ENCODE peak calls at places on chromosomes 2 and 18, in seven cellular contexts. One of them, this sample, is unnamed.

GRCh38 chr2:133986076-133986837 is 267.6 kb upstream of the MGAT5 start:
- DNase-seq in GM23338: no peak
- DNase-seq in MM.1S: no peak
- DNase-seq in PC-9: no peak
- DNase-seq in GM23248: peak; percentile 36
- DNase-seq in hepatocyte: peak; percentile 35
- DNase-seq in HCT116: no peak
- DNase-seq in this sample: peak; percentile 30

GRCh38 chr2:46813046-46813445 is 102.6 kb downstream of the MCFD2 start:
- DNase-seq in GM23338: no peak
- DNase-seq in MM.1S: no peak
- DNase-seq in PC-9: no peak
- DNase-seq in GM23248: peak; percentile 46
- DNase-seq in hepatocyte: peak; percentile 24
- DNase-seq in HCT116: no peak
- DNase-seq in this sample: no peak

GRCh38 chr2:58571181-58571852 is 330.2 kb upstream of the FANCL start:
- DNase-seq in GM23338: peak; percentile 92
- DNase-seq in MM.1S: peak; percentile 61
- DNase-seq in PC-9: peak; percentile 46
- DNase-seq in GM23248: peak; percentile 85
- DNase-seq in hepatocyte: peak; percentile 83
- DNase-seq in HCT116: peak; percentile 77
- DNase-seq in this sample: peak; percentile 86

GRCh38 chr2:33014268-33014667 is 67.5 kb downstream of the LTBP1 start:
- DNase-seq in GM23338: no peak
- DNase-seq in MM.1S: no peak
- DNase-seq in PC-9: no peak
- DNase-seq in GM23248: no peak
- DNase-seq in hepatocyte: no peak
- DNase-seq in HCT116: no peak
- DNase-seq in this sample: no peak

GRCh38 chr2:217430916-217431576 is 571.2 kb upstream of the TNP1 start:
- DNase-seq in GM23338: no peak
- DNase-seq in MM.1S: no peak
- DNase-seq in PC-9: no peak
- DNase-seq in GM23248: peak; percentile 59
- DNase-seq in hepatocyte: no peak
- DNase-seq in HCT116: no peak
- DNase-seq in this sample: no peak

GRCh38 chr2:201420442-201421113 is 30.7 kb downstream of the TRAK2 start:
- DNase-seq in GM23338: no peak
- DNase-seq in MM.1S: no peak
- DNase-seq in PC-9: no peak
- DNase-seq in GM23248: peak; percentile 63
- DNase-seq in hepatocyte: no peak
- DNase-seq in HCT116: no peak
- DNase-seq in this sample: peak; percentile 25

GRCh38 chr2:20661028-20661980 is 5.6 kb upstream of the GDF7 start:
- DNase-seq in GM23338: peak; percentile 88
- DNase-seq in MM.1S: peak; percentile 70
- DNase-seq in PC-9: peak; percentile 82
- DNase-seq in GM23248: peak; percentile 88
- DNase-seq in hepatocyte: peak; percentile 78
- DNase-seq in HCT116: peak; percentile 69
- DNase-seq in this sample: peak; percentile 86

GRCh38 chr2:210502997-210503621 is 26.6 kb upstream of the LANCL1 start:
- DNase-seq in GM23338: peak; percentile 77
- DNase-seq in MM.1S: peak; percentile 27
- DNase-seq in PC-9: no peak
- DNase-seq in GM23248: peak; percentile 69
- DNase-seq in hepatocyte: peak; percentile 71
- DNase-seq in HCT116: peak; percentile 13
- DNase-seq in this sample: peak; percentile 72

GRCh38 chr18:13629841-13630747 is 96.3 kb downstream of the FAM210A start:
- DNase-seq in GM23338: peak; percentile 90
- DNase-seq in MM.1S: peak; percentile 61
- DNase-seq in PC-9: peak; percentile 37
- DNase-seq in GM23248: peak; percentile 75
- DNase-seq in hepatocyte: peak; percentile 82
- DNase-seq in HCT116: peak; percentile 48
- DNase-seq in this sample: peak; percentile 74

GRCh38 chr18:74492259-74492658 is 3.9 kb upstream of the CNDP2 start:
- DNase-seq in GM23338: no peak
- DNase-seq in MM.1S: no peak
- DNase-seq in PC-9: no peak
- DNase-seq in GM23248: no peak
- DNase-seq in hepatocyte: no peak
- DNase-seq in HCT116: no peak
- DNase-seq in this sample: no peak

GRCh38 chr2:25063876-25064660 is 22.2 kb downstream of the EFR3B start:
- DNase-seq in GM23338: no peak
- DNase-seq in MM.1S: no peak
- DNase-seq in PC-9: no peak
- DNase-seq in GM23248: peak; percentile 56
- DNase-seq in hepatocyte: no peak
- DNase-seq in HCT116: no peak
- DNase-seq in this sample: peak; percentile 29

GRCh38 chr2:227183657-227184367 is 19.4 kb downstream of the COL4A3 start:
- DNase-seq in GM23338: no peak
- DNase-seq in MM.1S: no peak
- DNase-seq in PC-9: no peak
- DNase-seq in GM23248: peak; percentile 4
- DNase-seq in hepatocyte: peak; percentile 23
- DNase-seq in HCT116: no peak
- DNase-seq in this sample: no peak

GRCh38 chr2:120669121-120669952 is 66.3 kb upstream of the GLI2 start:
- DNase-seq in GM23338: peak; percentile 78
- DNase-seq in MM.1S: no peak
- DNase-seq in PC-9: peak; percentile 90
- DNase-seq in GM23248: peak; percentile 72
- DNase-seq in hepatocyte: peak; percentile 78
- DNase-seq in HCT116: peak; percentile 38
- DNase-seq in this sample: peak; percentile 79

GRCh38 chr18:2894841-2895370 is 48.1 kb downstream of the EMILIN2 start:
- DNase-seq in GM23338: no peak
- DNase-seq in MM.1S: no peak
- DNase-seq in PC-9: no peak
- DNase-seq in GM23248: no peak
- DNase-seq in hepatocyte: no peak
- DNase-seq in HCT116: no peak
- DNase-seq in this sample: no peak

DNA sequence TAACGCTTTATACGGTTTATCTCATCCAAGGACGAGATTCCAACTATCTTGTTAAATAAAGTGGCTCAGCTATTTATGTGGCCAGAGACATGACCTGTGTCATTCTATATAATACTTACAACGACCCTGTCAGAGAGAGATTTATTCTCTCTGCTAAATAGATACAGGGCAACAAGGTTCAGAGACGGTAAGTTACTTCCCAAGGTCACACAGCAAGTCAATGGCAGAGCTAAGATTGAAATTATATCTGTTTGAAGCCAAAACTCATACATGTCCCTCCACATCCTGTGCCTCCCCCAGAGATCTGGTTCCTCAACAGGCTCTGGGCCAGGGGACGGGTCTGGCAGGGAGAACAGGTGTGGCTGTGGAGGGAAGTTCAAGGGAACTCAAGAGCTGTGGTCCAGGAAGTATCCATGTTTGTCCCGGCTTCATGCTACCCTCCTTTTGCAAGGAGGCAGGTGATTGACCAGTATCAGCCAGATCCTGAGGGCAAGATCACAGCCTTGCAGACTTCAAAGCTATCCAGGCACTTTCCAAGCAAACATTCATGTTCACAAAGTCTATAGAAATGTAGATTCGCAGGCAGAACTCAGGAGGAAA is 99.8 kb downstream of the CAPN13 start:
- DNase-seq in GM23338: no peak
- DNase-seq in MM.1S: no peak
- DNase-seq in PC-9: no peak
- DNase-seq in GM23248: no peak
- DNase-seq in hepatocyte: no peak
- DNase-seq in HCT116: no peak
- DNase-seq in this sample: no peak
- H3K9me2 ChIP-seq in GM23338: no peaks in the 10 kb centered on the region
- H3K9me2 ChIP-seq in MM.1S: no peaks in the 10 kb centered on the region
- H3K9me2 ChIP-seq in PC-9: no peaks in the 10 kb centered on the region
- H3K9me2 ChIP-seq in GM23248: no peaks in the 10 kb centered on the region
- H3K9me2 ChIP-seq in hepatocyte: no peaks in the 10 kb centered on the region
- H3K9me2 ChIP-seq in HCT116: no peaks in the 10 kb centered on the region
- H3K9me2 ChIP-seq in this sample: no peaks in the 10 kb centered on the region

DNA sequence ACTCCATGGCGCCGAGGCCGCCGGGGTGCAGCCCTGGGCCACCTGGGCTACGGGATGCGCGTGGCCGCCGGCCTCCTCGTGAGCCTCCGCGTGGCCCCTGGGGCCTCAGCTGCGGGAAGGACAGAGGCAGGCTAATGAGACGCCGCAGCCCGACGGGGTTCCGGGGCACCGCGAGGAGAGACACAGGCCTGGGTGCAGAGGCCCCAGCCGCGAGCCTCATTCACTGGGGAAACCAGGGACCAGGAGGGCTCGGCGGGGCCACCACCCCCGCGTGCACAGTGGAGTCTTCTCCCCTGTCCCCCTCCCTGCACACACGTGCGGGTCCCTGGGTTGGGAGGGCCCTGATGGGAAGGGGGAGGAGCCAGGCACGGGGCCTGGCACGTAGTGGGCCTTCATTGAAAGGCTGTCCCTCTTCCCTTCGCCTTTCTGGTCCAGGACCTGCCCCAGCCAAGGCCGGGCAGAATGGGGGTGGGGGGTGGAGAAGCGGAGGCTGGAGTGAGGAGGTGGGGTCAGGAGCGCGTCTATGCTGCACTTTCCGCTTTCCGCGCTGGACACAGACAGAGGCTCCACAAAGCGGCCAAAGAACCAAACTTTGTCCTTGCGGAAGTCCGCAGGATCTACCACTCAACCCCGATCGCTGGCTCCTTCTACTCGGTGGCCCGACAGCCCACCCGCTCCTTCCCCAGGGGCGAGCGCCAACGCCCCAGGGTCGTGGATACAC is 9.1 kb downstream of the ALPP start:
- DNase-seq in GM23338: peak; percentile 75
- DNase-seq in MM.1S: no peak
- DNase-seq in PC-9: no peak
- DNase-seq in GM23248: peak; percentile 21
- DNase-seq in hepatocyte: no peak
- DNase-seq in HCT116: no peak
- DNase-seq in this sample: no peak
- TF ChIP-seq EZH2 in GM23338: peak; percentile 27
- TF ChIP-seq EZH2 in MM.1S: no peak
- TF ChIP-seq EZH2 in PC-9: no peak
- TF ChIP-seq EZH2 in GM23248: peak; percentile 91
- TF ChIP-seq EZH2 in hepatocyte: no peak
- TF ChIP-seq EZH2 in HCT116: no peak
- TF ChIP-seq EZH2 in this sample: no peak

DNA sequence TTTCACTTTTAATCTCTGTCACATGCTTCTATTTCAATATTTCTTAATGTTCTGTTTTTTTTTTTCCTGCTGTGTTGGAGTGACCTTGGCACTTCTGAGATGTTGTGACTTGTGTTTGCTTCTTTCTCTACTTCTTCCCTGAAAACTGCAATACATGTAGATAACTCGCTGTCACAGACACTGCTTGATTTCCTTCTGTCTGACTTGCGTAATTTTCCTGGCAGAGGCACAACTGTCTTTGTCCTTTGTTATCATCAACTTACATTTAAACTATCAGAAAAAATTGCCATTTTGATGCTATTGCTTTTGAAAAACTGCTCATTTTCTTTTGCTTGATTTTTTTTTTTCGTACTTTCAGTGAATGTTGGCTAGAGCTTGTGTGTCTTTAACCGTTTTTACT is 69.0 kb downstream of the BABAM2 start:
- DNase-seq in GM23338: no peak
- DNase-seq in MM.1S: no peak
- DNase-seq in PC-9: no peak
- DNase-seq in GM23248: peak; percentile 56
- DNase-seq in hepatocyte: no peak
- DNase-seq in HCT116: no peak
- DNase-seq in this sample: peak; percentile 49
- H3K9me2 ChIP-seq in GM23338: no peaks in the 10 kb centered on the region
- H3K9me2 ChIP-seq in MM.1S: no peaks in the 10 kb centered on the region
- H3K9me2 ChIP-seq in PC-9: no peaks in the 10 kb centered on the region
- H3K9me2 ChIP-seq in GM23248: no peaks in the 10 kb centered on the region
- H3K9me2 ChIP-seq in hepatocyte: no peaks in the 10 kb centered on the region
- H3K9me2 ChIP-seq in HCT116: no peaks in the 10 kb centered on the region
- H3K9me2 ChIP-seq in this sample: no peaks in the 10 kb centered on the region

GRCh38 chr18:57432118-57432517 is 3.1 kb upstream of the ONECUT2 start:
- DNase-seq in GM23338: no peak
- DNase-seq in MM.1S: no peak
- DNase-seq in PC-9: no peak
- DNase-seq in GM23248: no peak
- DNase-seq in hepatocyte: no peak
- DNase-seq in HCT116: no peak
- DNase-seq in this sample: no peak
- TF ChIP-seq EZH2 in GM23338: peak; percentile 85
- TF ChIP-seq EZH2 in MM.1S: no peak
- TF ChIP-seq EZH2 in PC-9: no peak
- TF ChIP-seq EZH2 in GM23248: no peak
- TF ChIP-seq EZH2 in hepatocyte: no peak
- TF ChIP-seq EZH2 in HCT116: no peak
- TF ChIP-seq EZH2 in this sample: no peak

DNA sequence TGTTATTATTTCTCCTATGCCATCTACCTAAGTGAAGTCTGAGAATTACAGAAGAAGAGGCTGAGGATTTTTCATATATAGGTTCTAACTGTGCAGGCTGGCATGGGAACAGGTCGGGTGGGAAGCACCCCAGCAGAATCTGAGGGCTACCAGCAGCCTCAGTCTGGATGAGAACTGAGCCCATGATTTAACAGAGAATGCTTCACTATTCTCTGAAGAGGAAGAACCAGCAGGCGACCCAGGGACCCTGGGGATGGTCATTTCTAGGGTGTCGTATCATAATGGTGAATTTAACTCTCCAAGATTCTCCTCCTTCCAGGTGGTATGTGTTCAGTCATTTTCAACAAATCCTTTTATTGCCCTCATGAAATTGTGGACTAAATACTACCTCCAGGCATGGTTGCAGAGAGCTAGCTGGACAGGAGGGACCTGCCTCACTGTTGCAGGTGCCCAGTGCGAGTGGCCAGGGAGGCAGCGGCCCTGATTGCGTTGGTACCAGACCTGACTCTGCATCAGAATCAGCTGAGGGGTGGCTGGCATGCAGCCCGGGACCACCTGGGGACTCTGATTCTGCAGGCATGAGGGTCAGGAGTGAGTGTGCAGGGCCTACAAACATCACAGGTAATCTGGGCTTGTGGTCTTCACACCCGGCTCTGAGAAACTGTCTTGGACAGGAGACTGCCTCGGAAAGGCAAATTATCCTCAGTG is 272.2 kb downstream of the TSN start:
- DNase-seq in GM23338: no peak
- DNase-seq in MM.1S: no peak
- DNase-seq in PC-9: no peak
- DNase-seq in GM23248: no peak
- DNase-seq in hepatocyte: no peak
- DNase-seq in HCT116: no peak
- DNase-seq in this sample: no peak
- H3K9me2 ChIP-seq in GM23338: no peaks in the 10 kb centered on the region
- H3K9me2 ChIP-seq in MM.1S: no peaks in the 10 kb centered on the region
- H3K9me2 ChIP-seq in PC-9: no peaks in the 10 kb centered on the region
- H3K9me2 ChIP-seq in GM23248: no peaks in the 10 kb centered on the region
- H3K9me2 ChIP-seq in hepatocyte: no peaks in the 10 kb centered on the region
- H3K9me2 ChIP-seq in HCT116: no peaks in the 10 kb centered on the region
- H3K9me2 ChIP-seq in this sample: no peaks in the 10 kb centered on the region

GRCh38 chr18:62325806-62326645 is 916 bp downstream of the TNFRSF11A start:
- DNase-seq in GM23338: peak; percentile 59
- DNase-seq in MM.1S: peak; percentile 27
- DNase-seq in PC-9: peak; percentile 75
- DNase-seq in GM23248: peak; percentile 48
- DNase-seq in hepatocyte: no peak
- DNase-seq in HCT116: no peak
- DNase-seq in this sample: peak; percentile 40
- TF ChIP-seq EZH2 in GM23338: peak; percentile 8
- TF ChIP-seq EZH2 in MM.1S: no peak
- TF ChIP-seq EZH2 in PC-9: no peak
- TF ChIP-seq EZH2 in GM23248: peak; percentile 96
- TF ChIP-seq EZH2 in hepatocyte: no peak
- TF ChIP-seq EZH2 in HCT116: peak; percentile 84
- TF ChIP-seq EZH2 in this sample: no peak